ENCODE peak calls at places on chromosomes 5 and 9, in four cellular contexts. I, A, P and Y are unnamed samples.

GRCh38 chr9:5939530-5939929 is 48.8 kb downstream of the MLANA start:
- DNase-seq in P (no peak), A (no peak), I (no peak), Y (no peak)

GRCh38 chr5:32353420-32353819 is 40.7 kb upstream of the MTMR12 start:
- DNase-seq in A (no peak), P (no peak), I (no peak), Y (no peak)

GRCh38 chr5:60989790-60990189 is 44.8 kb downstream of the NDUFAF2 start:
- DNase-seq in I (no peak), P (no peak), A (no peak), Y (no peak)

GRCh38 chr9:38360880-38361836 is 31.3 kb upstream of the ALDH1B1 start:
- DNase-seq in P (no peak), A (peak), I (peak), Y (peak)

GRCh38 chr9:15935661-15936315 is 382.9 kb downstream of the CCDC171 start:
- DNase-seq in P (peak), I (no peak), A (no peak), Y (peak)

GRCh38 chr9:20981486-20981885 is 50.0 kb downstream of the HACD4 start:
- DNase-seq in P (peak), A (peak), I (no peak), Y (peak)

GRCh38 chr5:122286547-122286946 is 25.5 kb upstream of the SNCAIP start:
- DNase-seq in P (no peak), I (no peak), A (no peak), Y (no peak)

GRCh38 chr5:150131978-150132694 is 23.5 kb downstream of the PDGFRB start:
- DNase-seq in P (peak), I (no peak), A (no peak), Y (peak)

GRCh38 chr5:154107010-154107409 is 68.2 kb downstream of the MFAP3 start:
- DNase-seq in I (no peak), P (no peak), A (no peak), Y (no peak)

GRCh38 chr5:9122528-9122927 is 423.3 kb downstream of the SEMA5A start:
- DNase-seq in P (no peak), A (no peak), I (no peak), Y (no peak)

GRCh38 chr9:91746357-91746756 is 203.7 kb downstream of the ROR2 start:
- DNase-seq in P (no peak), A (no peak), I (no peak), Y (no peak)

GRCh38 chr9:99445377-99445891 is 223.4 kb downstream of the SEC61B start:
- DNase-seq in A (peak), P (peak), I (no peak), Y (peak)

GRCh38 chr5:125298258-125298657 is 551.8 kb upstream of the ZNF608 start:
- DNase-seq in A (no peak), P (no peak), I (no peak), Y (peak)

GRCh38 chr9:84750152-84750865 is 80.8 kb downstream of the NTRK2 start:
- DNase-seq in P (no peak), A (no peak), I (no peak), Y (no peak)

GRCh38 chr5:45796959-45797553 is 100.9 kb upstream of the HCN1 start:
- DNase-seq in I (no peak), P (no peak), A (no peak), Y (no peak)

GRCh38 chr5:180099733-180100611 is 28.4 kb upstream of the RNF130 start:
- DNase-seq in A (no peak), I (no peak), P (no peak), Y (no peak)

DNA sequence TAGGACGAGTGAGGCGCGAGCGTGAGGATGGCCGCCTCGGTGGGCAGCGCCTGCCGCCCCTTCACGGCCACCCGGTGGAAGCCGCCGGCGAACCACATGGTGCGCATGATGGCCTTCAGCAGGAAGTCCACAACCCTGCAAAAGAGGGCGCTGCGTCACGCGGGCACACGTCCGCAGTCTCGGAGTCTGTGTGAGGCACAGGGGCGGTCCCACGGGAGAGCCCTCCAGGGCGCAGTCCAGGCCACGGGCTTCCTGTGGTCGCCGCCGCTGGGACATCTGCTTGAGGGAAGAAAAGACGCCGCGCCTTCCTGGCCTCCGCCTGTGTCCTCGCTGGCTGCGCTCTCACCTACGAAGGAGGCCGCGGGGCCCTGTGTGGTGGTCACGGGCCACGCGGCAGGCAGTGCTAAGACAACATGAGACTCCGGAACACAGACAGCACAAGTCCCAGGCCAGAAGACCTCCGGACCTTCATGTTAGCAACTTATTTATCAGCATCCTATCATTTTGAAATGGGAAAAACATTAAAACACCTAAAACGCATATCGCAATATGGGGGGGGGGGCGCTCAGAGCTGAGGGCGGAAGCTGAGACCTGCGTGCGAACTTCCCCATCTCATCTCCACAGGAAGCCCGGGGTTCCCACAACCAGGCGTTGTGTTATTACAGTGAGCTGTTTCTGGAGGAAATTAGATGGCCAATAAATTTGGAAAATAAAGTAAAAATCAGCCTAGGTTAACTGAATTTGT is 28.8 kb downstream of the LPCAT1 start:
- DNase-seq in A (no peak), P (no peak), I (no peak), Y (no peak)
- TF ChIP-seq CTCF in A (no peak), P (no peak), I (no peak), Y (no peak)

GRCh38 chr9:4762889-4763521 is 22.0 kb upstream of the AK3 start:
- DNase-seq in I (peak), P (peak), A (no peak), Y (no peak)
- H3K4me3 ChIP-seq in I (no peak), P (no peak), A (no peak), Y (no peak)

GRCh38 chr9:133400292-133400691 is 17.5 kb downstream of the REXO4 start:
- DNase-seq in I (no peak), P (no peak), A (no peak), Y (no peak)
- TF ChIP-seq CTCF in I (no peak), P (no peak), A (no peak), Y (no peak)

DNA sequence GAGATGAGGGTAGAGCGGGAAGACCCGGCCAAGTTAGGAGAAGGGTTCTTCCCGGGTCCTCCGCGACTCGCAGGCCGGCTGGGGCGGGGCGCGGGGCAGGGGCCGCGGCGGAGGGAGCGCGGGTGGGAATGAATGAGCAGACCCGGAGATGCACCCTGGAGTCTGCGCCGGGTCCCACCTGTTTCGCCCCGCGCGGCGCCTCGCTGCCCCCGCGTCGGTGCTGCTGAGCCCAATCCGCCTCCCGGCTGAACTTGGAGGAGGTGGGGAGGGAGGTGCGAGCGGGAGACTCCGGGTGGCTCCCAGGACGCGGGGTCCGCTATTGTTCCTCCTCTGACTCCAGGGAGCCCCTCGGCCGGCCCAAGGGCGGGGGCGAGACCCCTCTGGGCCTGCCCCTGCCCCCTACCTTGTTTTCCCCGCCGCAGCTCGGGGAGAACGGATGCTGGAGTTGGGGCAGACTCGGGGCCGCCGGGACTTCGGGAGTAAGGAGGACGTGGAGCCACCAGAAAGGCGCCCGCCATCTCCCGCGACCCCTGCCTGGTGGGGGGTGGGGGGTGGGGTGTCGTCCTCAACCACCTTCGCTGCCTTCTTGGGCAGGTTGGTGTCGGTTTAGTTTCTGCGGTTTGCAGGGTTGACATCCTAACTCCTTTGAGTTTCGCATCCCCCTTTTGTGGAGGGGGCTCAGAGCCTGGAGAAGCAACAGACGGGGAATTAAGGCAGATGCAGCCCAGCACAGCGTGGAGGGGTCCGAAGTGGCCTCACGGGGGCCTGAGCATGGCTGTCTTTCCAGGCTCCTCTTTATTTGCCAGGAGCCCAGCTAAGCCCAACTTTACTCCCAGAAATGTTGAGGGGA is 797 bp downstream of the RAI14 start:
- DNase-seq in P (no peak), A (peak), I (peak), Y (no peak)
- H3K4me3 ChIP-seq in P (peak), A (peak), I (peak), Y (peak)

GRCh38 chr9:93301291-93301811 is 117.4 kb downstream of the WNK2 start:
- DNase-seq in A (no peak), P (no peak), I (peak), Y (no peak)

GRCh38 chr9:93303258-93303771 is 119.4 kb downstream of the WNK2 start:
- DNase-seq in A (no peak), I (peak), P (no peak), Y (no peak)

GRCh38 chr9:93301911-93302525 is 118.1 kb downstream of the WNK2 start:
- DNase-seq in A (no peak), P (no peak), I (peak), Y (no peak)

GRCh38 chr9:93303806-93304573 is 120.1 kb downstream of the WNK2 start:
- DNase-seq in A (no peak), P (no peak), I (peak), Y (no peak)

GRCh38 chr9:93302586-93303257 is 118.8 kb downstream of the WNK2 start:
- DNase-seq in I (peak), A (peak), P (peak), Y (peak)
- TF ChIP-seq CTCF in I (no peak), A (peak), P (peak), Y (peak)

GRCh38 chr5:131932235-131932634 is 13.2 kb downstream of the MEIKIN start:
- DNase-seq in P (no peak), A (no peak), I (no peak), Y (no peak)

GRCh38 chr5:131926168-131926567 is 19.3 kb downstream of the MEIKIN start:
- DNase-seq in A (no peak), I (no peak), P (no peak), Y (no peak)

GRCh38 chr5:131928957-131929356 is 16.5 kb downstream of the MEIKIN start:
- DNase-seq in A (no peak), I (no peak), P (no peak), Y (no peak)
- H3K4me3 ChIP-seq in A (no peak), I (no peak), P (no peak), Y (no peak)